ENCODE peak calls at places on chromosomes 4 and X, in eight cellular contexts. V, A, H, S, J, U, X and N are unnamed samples.

GRCh38 chr4:134862116-134862515 is 660.5 kb upstream of the PABPC4L start:
- DNase-seq in X (no peak), V (no peak), H (no peak), S (no peak), A (no peak), U (no peak), J (no peak), N (no peak)

GRCh38 chrX:134883134-134883700 is 107.6 kb upstream of the SMIM10 start:
- DNase-seq in H (no peak), S (no peak), J (no peak), X (no peak), V (no peak), U (no peak), A (no peak), N (no peak)

GRCh38 chrX:101417981-101418841 is 10.2 kb downstream of the HNRNPH2 start:
- DNase-seq in X (no peak), U (peak), S (peak), H (peak), V (no peak), A (peak), J (peak), N (peak)

GRCh38 chr4:186569533-186570192 is 14.3 kb upstream of the MTNR1A start:
- DNase-seq in H (no peak), A (no peak), J (no peak), S (no peak), X (no peak), U (no peak), V (no peak), N (no peak)

GRCh38 chr4:25814323-25814722 is 48.5 kb downstream of the SEL1L3 start:
- DNase-seq in A (no peak), U (no peak), V (no peak), X (no peak), J (no peak), S (peak), H (no peak), N (no peak)

GRCh38 chr4:145545538-145546224 is 64.0 kb downstream of the SMAD1 start:
- DNase-seq in X (peak), H (no peak), J (peak), A (no peak), V (no peak), U (peak), S (peak), N (no peak)

GRCh38 chr4:39541987-39542632 is 14.9 kb upstream of the UGDH start:
- DNase-seq in H (no peak), X (no peak), J (no peak), V (no peak), U (no peak), A (no peak), S (no peak), N (no peak)

GRCh38 chr4:992297-993110 is 700 bp downstream of the SLC26A1 start:
- DNase-seq in U (peak), S (peak), X (no peak), A (no peak), H (no peak), V (no peak), J (no peak), N (no peak)

GRCh38 chr4:145623831-145624230 is 4.6 kb downstream of the MMAA start:
- DNase-seq in X (peak), V (no peak), A (no peak), H (no peak), J (peak), S (no peak), U (peak), N (peak)

GRCh38 chrX:45003080-45003479 is 130.1 kb downstream of the KDM6A start:
- DNase-seq in X (no peak), J (no peak), U (no peak), H (no peak), V (no peak), A (no peak), S (no peak), N (no peak)

GRCh38 chrX:20116575-20117240 is at the start of gene MAP7D2:
- DNase-seq in H (peak), J (no peak), V (no peak), U (peak), A (no peak), X (no peak), S (no peak), N (peak)

GRCh38 chrX:9860826-9861225 is 74.6 kb downstream of the SHROOM2 start:
- DNase-seq in H (no peak), A (no peak), S (no peak), X (no peak), U (no peak), J (no peak), V (no peak), N (no peak)

GRCh38 chrX:29488919-29489318 is 726.4 kb upstream of the MAGEB2 start:
- DNase-seq in X (no peak), J (no peak), H (no peak), S (no peak), A (no peak), V (no peak), U (no peak), N (no peak)

GRCh38 chr4:182916483-182917181 is 554 bp downstream of the DCTD start:
- DNase-seq in U (peak), H (peak), A (no peak), X (no peak), S (peak), V (peak), J (peak), N (peak)

GRCh38 chrX:65576160-65576559 is 41.6 kb upstream of the LAS1L start:
- DNase-seq in X (no peak), V (no peak), S (no peak), J (no peak), H (no peak), U (no peak), A (no peak), N (no peak)

GRCh38 chr4:56844817-56845580 is 23.5 kb upstream of the SPINK2 start:
- DNase-seq in S (no peak), H (peak), X (no peak), A (no peak), V (no peak), J (no peak), U (no peak), N (no peak)

GRCh38 chr4:170242471-170242870 is 152.7 kb upstream of the AADAT start:
- DNase-seq in A (no peak), X (no peak), V (no peak), H (no peak), J (peak), S (no peak), U (no peak), N (no peak)

GRCh38 chr4:122928930-122929329 is 6.5 kb upstream of the NUDT6 start:
- DNase-seq in X (no peak), U (no peak), J (no peak), S (no peak), V (no peak), A (no peak), H (no peak), N (no peak)

GRCh38 chrX:119654112-119654531 is 38.8 kb downstream of the SEPTIN6 start:
- DNase-seq in S (no peak), X (no peak), J (peak), V (no peak), U (no peak), A (no peak), H (no peak), N (no peak)

DNA sequence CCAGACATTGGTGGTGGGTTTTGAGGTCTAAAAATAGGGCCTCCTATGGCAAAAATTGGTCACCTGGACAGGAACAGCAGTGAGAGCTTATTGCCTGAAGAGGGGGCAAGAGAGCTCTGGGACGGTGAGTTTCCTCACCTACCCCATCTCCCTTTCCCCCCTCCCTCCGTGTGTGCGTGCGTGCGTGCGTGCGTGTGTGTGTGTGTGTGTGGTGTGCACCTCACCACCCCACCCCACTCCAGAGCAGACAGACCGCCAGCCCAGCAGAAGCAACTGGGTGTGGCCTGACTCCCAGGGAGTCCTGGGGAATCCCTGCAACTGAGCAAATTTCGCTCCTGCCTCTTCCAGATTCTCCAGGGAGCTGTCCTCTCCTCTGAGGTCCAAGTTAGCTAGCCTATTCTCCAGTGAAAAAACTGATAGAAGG is 44.7 kb downstream of the PRPS1 start:
- DNase-seq in V (no peak), A (peak), U (peak), S (peak), H (peak), X (peak), J (peak), N (peak)
- TF ChIP-seq CTCF in V (no peak), A (peak), U (peak), S (peak), H (peak), X (peak), J (peak), N (peak)

GRCh38 chrX:129576539-129576938 is 36.5 kb downstream of the OCRL start:
- DNase-seq in V (no peak), S (no peak), X (no peak), A (no peak), J (no peak), U (no peak), H (no peak), N (no peak)

GRCh38 chrX:129574214-129574613 is 34.2 kb downstream of the OCRL start:
- DNase-seq in S (no peak), A (no peak), J (no peak), V (no peak), H (no peak), U (no peak), X (no peak), N (no peak)

GRCh38 chrX:129577473-129577872 is 37.4 kb downstream of the OCRL start:
- DNase-seq in X (peak), J (peak), S (no peak), H (no peak), A (no peak), V (no peak), U (no peak), N (no peak)

GRCh38 chrX:129581904-129582303 is 41.8 kb downstream of the OCRL start:
- DNase-seq in X (no peak), S (no peak), V (no peak), J (no peak), U (no peak), H (no peak), A (no peak), N (no peak)

DNA sequence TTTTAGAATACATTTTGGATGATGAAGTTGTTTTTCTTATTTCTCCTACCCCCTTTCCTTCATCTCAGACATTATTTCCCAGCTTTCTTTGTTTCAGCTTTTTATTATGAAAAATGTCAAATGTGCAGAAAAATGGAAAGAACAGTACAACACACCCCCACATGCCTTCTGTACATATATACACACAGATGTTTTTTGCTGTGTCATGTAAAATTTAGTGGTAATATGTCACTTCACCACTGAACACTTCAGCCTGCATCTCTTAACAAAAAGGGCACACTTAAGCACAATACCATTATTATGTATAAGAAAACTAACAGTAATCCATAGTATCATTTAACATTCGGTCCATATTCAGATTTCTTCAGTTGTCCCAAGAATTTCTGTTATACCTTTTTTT is 37.8 kb downstream of the OCRL start:
- DNase-seq in S (no peak), H (no peak), A (no peak), X (no peak), U (no peak), V (no peak), J (no peak), N (no peak)
- TF ChIP-seq CTCF in S (no peak), H (no peak), A (no peak), X (no peak), U (no peak), V (no peak), J (no peak), N (no peak)

DNA sequence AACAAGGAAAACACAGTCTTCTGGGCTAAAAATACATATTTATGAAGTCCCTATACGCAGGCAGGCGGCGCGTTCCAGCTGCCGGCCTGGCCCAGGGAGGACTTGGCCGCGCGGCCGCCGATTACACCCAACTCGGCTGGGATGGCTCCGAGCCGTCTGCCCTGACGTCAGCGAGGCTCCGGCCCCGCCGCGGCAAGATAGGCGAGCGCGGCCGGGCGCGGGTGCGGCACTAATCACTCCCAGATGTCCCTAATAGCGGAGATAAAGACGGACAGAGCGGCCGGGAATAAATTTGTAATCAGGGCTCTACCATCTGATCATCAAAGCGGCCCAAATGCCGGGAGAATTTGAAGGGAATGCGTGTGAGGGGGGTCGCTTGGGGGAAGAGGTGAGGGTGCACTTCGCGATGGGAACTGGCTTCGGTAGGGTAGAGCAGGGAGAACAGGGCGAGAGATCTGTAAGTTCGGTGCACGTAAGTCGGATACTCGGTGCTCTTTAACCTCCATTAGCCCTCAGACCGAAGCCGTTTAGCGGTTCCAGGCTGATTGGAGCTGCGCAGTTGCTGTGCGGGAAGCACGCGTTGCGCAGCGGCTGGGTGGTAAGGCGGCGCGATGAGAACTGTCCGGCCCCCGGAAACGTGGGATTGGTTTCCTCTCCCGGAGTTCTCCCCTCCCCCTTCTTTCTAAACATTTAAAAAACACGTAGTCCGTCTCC is 7.7 kb downstream of the HAND2 start:
- DNase-seq in H (peak), V (peak), A (no peak), J (peak), S (peak), X (peak), U (no peak), N (no peak)
- TF ChIP-seq CTCF in H (no peak), V (no peak), A (no peak), J (peak), S (no peak), X (no peak), U (no peak), N (no peak)

GRCh38 chr4:2954358-2955185 is 8.6 kb downstream of the NOP14 start:
- DNase-seq in X (no peak), U (no peak), A (peak), V (no peak), J (no peak), H (peak), S (no peak), N (peak)
- TF ChIP-seq CTCF in X (peak), U (peak), A (peak), V (no peak), J (no peak), H (peak), S (no peak), N (peak)

DNA sequence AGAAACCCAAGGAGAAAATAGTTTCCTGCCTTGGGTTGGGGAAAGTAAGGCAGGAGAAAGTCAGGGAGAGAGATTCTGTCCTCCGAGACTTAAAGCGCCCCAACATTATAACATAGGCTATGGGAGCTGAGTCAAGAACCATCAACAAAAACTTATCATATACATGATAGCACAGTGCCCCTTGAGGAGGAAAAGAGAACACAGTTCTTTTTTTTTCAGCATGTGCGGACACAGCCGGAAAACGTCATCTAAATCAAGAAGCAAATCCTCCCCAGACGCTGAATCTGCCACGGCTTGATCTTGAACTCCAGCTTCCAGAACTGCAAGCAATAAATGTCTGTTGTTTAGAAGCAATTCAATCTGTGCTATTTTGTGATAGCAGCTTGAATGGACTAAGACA is 549.6 kb upstream of the PRKX start:
- DNase-seq in S (no peak), J (no peak), V (no peak), A (no peak), X (no peak), U (peak), H (no peak), N (no peak)
- TF ChIP-seq CTCF in S (no peak), J (no peak), V (no peak), A (no peak), X (no peak), U (no peak), H (peak), N (no peak)

GRCh38 chr4:99205104-99205979 is 13.7 kb downstream of the ADH6 start:
- DNase-seq in U (no peak), X (no peak), H (no peak), A (no peak), V (no peak), S (peak), J (peak), N (no peak)

GRCh38 chr4:99202094-99202493 is 17.0 kb downstream of the ADH6 start:
- DNase-seq in H (no peak), A (no peak), U (no peak), X (no peak), V (no peak), J (no peak), S (no peak), N (no peak)

GRCh38 chr4:99202536-99202935 is 16.5 kb downstream of the ADH6 start:
- DNase-seq in S (no peak), J (peak), X (no peak), V (no peak), A (no peak), U (no peak), H (no peak), N (no peak)

GRCh38 chr4:99200148-99200547 is 18.9 kb downstream of the ADH6 start:
- DNase-seq in V (no peak), H (no peak), J (no peak), A (no peak), X (no peak), U (no peak), S (no peak), N (no peak)

GRCh38 chr4:99201687-99202086 is 17.4 kb downstream of the ADH6 start:
- DNase-seq in H (no peak), U (no peak), V (no peak), X (peak), J (peak), S (no peak), A (no peak), N (no peak)
- TF ChIP-seq CTCF in H (no peak), U (no peak), V (no peak), X (peak), J (peak), S (no peak), A (no peak), N (no peak)

DNA sequence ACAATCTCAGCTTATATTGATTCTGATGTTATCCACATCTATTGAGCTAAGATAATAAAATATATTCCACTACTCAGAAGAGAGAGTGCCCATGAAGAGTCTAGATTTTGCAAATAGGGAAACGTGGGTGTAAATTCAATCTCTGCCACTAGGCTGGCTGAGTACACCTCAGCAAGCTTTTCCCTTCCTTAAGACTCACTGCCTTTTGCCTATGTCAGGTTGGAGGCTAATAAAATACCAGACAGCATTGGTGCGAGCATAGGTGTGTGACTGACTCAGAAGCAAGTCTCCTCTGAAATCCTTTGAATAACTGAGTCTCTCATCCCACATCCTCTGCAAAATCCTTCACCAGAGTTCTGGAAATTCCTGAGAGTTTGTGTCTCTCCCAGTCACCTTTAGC is 405.4 kb upstream of the CPEB2 start:
- DNase-seq in V (no peak), A (no peak), U (no peak), H (no peak), S (no peak), J (no peak), X (no peak), N (no peak)
- TF ChIP-seq CTCF in V (no peak), A (no peak), U (no peak), H (peak), S (no peak), J (no peak), X (no peak), N (no peak)

GRCh38 chr4:10403633-10404445 is 53.4 kb downstream of the ZNF518B start:
- DNase-seq in H (no peak), A (peak), U (peak), X (no peak), J (peak), V (no peak), S (peak), N (peak)
- TF ChIP-seq CTCF in H (peak), A (peak), U (no peak), X (peak), J (peak), V (no peak), S (peak), N (no peak)

DNA sequence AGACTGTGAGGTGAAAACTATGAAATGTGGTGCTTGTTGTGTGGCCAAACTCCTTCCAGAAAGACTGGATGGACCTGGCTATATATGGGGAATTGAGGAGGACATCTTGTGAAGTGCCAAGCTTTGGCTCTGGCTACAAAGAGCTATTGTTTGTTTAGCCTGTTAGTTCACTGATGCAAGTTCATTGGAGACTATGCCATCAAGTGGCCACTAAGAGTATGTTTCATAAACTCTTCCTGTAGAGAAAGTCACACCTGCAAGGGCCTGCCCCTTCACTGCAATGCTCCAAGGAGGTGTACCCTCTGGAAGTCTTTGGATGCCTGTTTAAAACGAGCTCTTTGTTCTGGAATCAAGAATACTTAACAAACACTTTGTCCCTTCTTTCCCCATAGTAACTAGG is 382.0 kb downstream of the GABRG1 start:
- DNase-seq in U (no peak), X (no peak), H (no peak), S (no peak), J (no peak), A (no peak), V (no peak), N (no peak)
- TF ChIP-seq CTCF in U (no peak), X (no peak), H (peak), S (no peak), J (no peak), A (no peak), V (no peak), N (no peak)